ENCODE peak calls at places on chromosomes 3 and 15, in four cellular contexts. O is ovary, L is ELR, A is WTC11. Y is an unnamed sample.

GRCh38 chr15:98154863-98155262 is 194.4 kb downstream of the ARRDC4 start:
- DNase-seq in O (no peak), L (peak), A (no peak), Y (peak)

GRCh38 chr3:171770689-171771620 is 39.3 kb downstream of the PLD1 start:
- DNase-seq in O (peak), L (peak), A (peak), Y (peak)

GRCh38 chr15:29674661-29675533 is 147.4 kb downstream of the TJP1 start:
- DNase-seq in O (peak), L (peak), A (peak), Y (no peak)

GRCh38 chr3:124770341-124771082 is 40.3 kb downstream of the UMPS start:
- DNase-seq in O (no peak), L (no peak), A (no peak), Y (peak)

GRCh38 chr3:170941551-170941950 is 33.1 kb upstream of the EIF5A2 start:
- DNase-seq in O (no peak), L (peak), A (no peak), Y (no peak)

GRCh38 chr3:65126527-65127440 is 439.0 kb upstream of the ADAMTS9 start:
- DNase-seq in O (no peak), L (no peak), A (no peak), Y (peak)

GRCh38 chr15:40340740-40341400 is at the start of gene CCDC9B:
- DNase-seq in O (peak), L (peak), A (no peak), Y (peak)

GRCh38 chr3:136249091-136249490 is 1.0 kb upstream of the PCCB start:
- DNase-seq in O (no peak), L (no peak), A (no peak), Y (no peak)

GRCh38 chr3:136699271-136699828 is 52.8 kb downstream of the STAG1 start:
- DNase-seq in O (no peak), L (no peak), A (no peak), Y (no peak)

Y was measured in H4.